ENCODE peak calls at places on chromosomes 12 and 14, in ten cellular contexts. H is progenitor cell of endocrine pancreas, D is fibroblast of pulmonary artery, P is epithelial cell of esophagus, Z is endodermal cell, B is BJ, C is dorsolateral prefrontal cortex, X is coronary artery, Q is gastrocnemius medialis, S is left ventricle myocardium inferior. W is an unnamed sample.

GRCh38 chr12:29797565-29798360 is 14.0 kb upstream of the TMTC1 start:
- DNase-seq in C (no peak), Z (no peak), X (no peak), S (no peak), P (no peak), B (no peak), Q (no peak), D (no peak), H (no peak), W (no peak)

GRCh38 chr12:131121705-131122405 is 168.1 kb downstream of the ADGRD1 start:
- DNase-seq in C (no peak), H (no peak), X (peak), P (no peak), D (no peak), B (no peak), S (no peak), Z (peak), Q (peak), W (no peak)

GRCh38 chr12:2064078-2064507 is 11.3 kb downstream of the CACNA1C start:
- DNase-seq in X (no peak), C (no peak), D (peak), Z (no peak), H (no peak), Q (no peak), P (no peak), S (no peak), B (no peak), W (no peak)

GRCh38 chr14:85344847-85345591 is 184.9 kb upstream of the FLRT2 start:
- DNase-seq in S (no peak), X (no peak), B (no peak), Z (no peak), C (no peak), H (no peak), Q (no peak), D (no peak), P (no peak), W (no peak)

GRCh38 chr14:95541932-95542554 is 7.2 kb downstream of the GLRX5 start:
- DNase-seq in P (no peak), C (no peak), B (no peak), Q (no peak), S (no peak), H (no peak), D (no peak), X (no peak), Z (peak), W (no peak)

GRCh38 chr12:108135627-108136026 is 6.5 kb downstream of the WSCD2 start:
- DNase-seq in Q (no peak), C (no peak), X (no peak), S (no peak), D (no peak), P (no peak), B (no peak), H (no peak), Z (no peak), W (no peak)

GRCh38 chr12:120290541-120291312 is 976 bp downstream of the RNU4-2 start:
- DNase-seq in Q (no peak), S (no peak), D (no peak), H (no peak), Z (peak), X (no peak), B (no peak), P (peak), C (no peak), W (no peak)

GRCh38 chr12:58919271-58920101 is 818 bp downstream of the LRIG3 start:
- DNase-seq in D (peak), X (peak), S (no peak), Q (peak), H (no peak), C (no peak), Z (peak), B (no peak), P (peak), W (peak)

GRCh38 chr12:30896461-30896860 is 30.1 kb upstream of the TSPAN11 start:
- DNase-seq in S (no peak), Z (no peak), B (no peak), P (no peak), D (no peak), Q (no peak), H (no peak), X (no peak), C (no peak), W (no peak)

GRCh38 chr12:124655317-124656213 is 88.2 kb upstream of the NCOR2 start:
- DNase-seq in S (peak), Z (peak), C (peak), P (no peak), H (no peak), B (peak), D (peak), X (peak), Q (peak), W (no peak)

GRCh38 chr12:93956551-93956950 is 191.8 kb upstream of the PLXNC1 start:
- DNase-seq in B (no peak), S (no peak), D (no peak), Q (no peak), Z (no peak), C (no peak), H (no peak), P (no peak), X (no peak), W (no peak)

GRCh38 chr14:37650356-37651037 is 55.1 kb downstream of the TTC6 start:
- DNase-seq in X (no peak), C (no peak), D (no peak), P (peak), H (no peak), S (no peak), Z (no peak), Q (no peak), B (no peak), W (no peak)

GRCh38 chr12:34607520-34608195 is 585.4 kb downstream of the ALG10 start:
- DNase-seq in S (no peak), C (no peak), Q (no peak), D (no peak), Z (no peak), X (peak), B (no peak), H (no peak), P (no peak), W (no peak)

GRCh38 chr14:97074860-97075259 is 277.7 kb downstream of the VRK1 start:
- DNase-seq in D (no peak), B (no peak), X (no peak), S (no peak), C (no peak), Z (no peak), P (no peak), H (no peak), Q (no peak), W (no peak)

GRCh38 chr14:91866061-91866460 is 1.3 kb downstream of the TC2N start:
- DNase-seq in Z (no peak), H (no peak), B (no peak), Q (no peak), S (no peak), X (no peak), P (no peak), D (no peak), C (no peak), W (no peak)

GRCh38 chr12:84058136-84058535 is 854.5 kb downstream of the SLC6A15 start:
- DNase-seq in X (no peak), B (no peak), D (no peak), P (no peak), Q (no peak), C (no peak), H (no peak), S (no peak), Z (no peak), W (no peak)

GRCh38 chr12:57340104-57340503 is 89.1 kb upstream of the STAC3 start:
- DNase-seq in X (no peak), Z (no peak), B (peak), D (peak), H (no peak), Q (peak), C (peak), P (no peak), S (peak), W (no peak)

GRCh38 chr14:84340938-84341337 is 1189.0 kb upstream of the FLRT2 start:
- DNase-seq in S (no peak), X (no peak), P (peak), B (no peak), D (peak), H (no peak), C (no peak), Q (no peak), Z (no peak), W (peak)

GRCh38 chr14:54782803-54783659 is 119.6 kb downstream of the GCH1 start:
- DNase-seq in X (peak), Z (peak), P (no peak), Q (no peak), B (no peak), S (no peak), D (no peak), C (no peak), H (no peak), W (no peak)

GRCh38 chr12:7460375-7461259 is 16.7 kb upstream of the CD163L1 start:
- DNase-seq in X (no peak), S (peak), H (peak), Z (peak), D (peak), Q (no peak), B (no peak), P (peak), C (peak), W (peak)

GRCh38 chr12:45989857-45990467 is 412 bp downstream of the SCAF11 start:
- DNase-seq in P (peak), H (no peak), Z (peak), X (peak), Q (no peak), S (peak), D (no peak), C (no peak), B (no peak), W (no peak)

GRCh38 chr14:19743256-19743655 is at the start of gene OR4Q3:
- DNase-seq in B (no peak), X (no peak), C (no peak), S (no peak), P (no peak), Q (no peak), D (no peak), H (no peak), Z (no peak), W (no peak)

GRCh38 chr14:33855672-33856071 is 95.2 kb downstream of the EGLN3 start:
- DNase-seq in Q (no peak), D (no peak), S (no peak), X (no peak), P (no peak), Z (no peak), H (no peak), B (no peak), C (no peak), W (no peak)

GRCh38 chr12:108730337-108731104 is 797 bp downstream of the CORO1C start:
- DNase-seq in B (no peak), S (peak), D (peak), C (peak), P (peak), Z (peak), H (peak), Q (peak), X (peak), W (peak)

GRCh38 chr12:26701604-26702215 is 131.3 kb downstream of the ITPR2 start:
- DNase-seq in C (no peak), P (peak), H (no peak), B (no peak), S (no peak), X (no peak), Q (no peak), Z (no peak), D (peak), W (no peak)

GRCh38 chr12:15928345-15928744 is 17.2 kb downstream of the DERA start:
- DNase-seq in Q (no peak), C (no peak), S (no peak), P (peak), D (peak), Z (no peak), X (no peak), H (no peak), B (peak), W (peak)

GRCh38 chr12:110533607-110534006 is 31.5 kb downstream of the RAD9B start:
- DNase-seq in B (no peak), C (no peak), H (no peak), Z (peak), Q (no peak), D (no peak), S (no peak), P (peak), X (no peak), W (no peak)

DNA sequence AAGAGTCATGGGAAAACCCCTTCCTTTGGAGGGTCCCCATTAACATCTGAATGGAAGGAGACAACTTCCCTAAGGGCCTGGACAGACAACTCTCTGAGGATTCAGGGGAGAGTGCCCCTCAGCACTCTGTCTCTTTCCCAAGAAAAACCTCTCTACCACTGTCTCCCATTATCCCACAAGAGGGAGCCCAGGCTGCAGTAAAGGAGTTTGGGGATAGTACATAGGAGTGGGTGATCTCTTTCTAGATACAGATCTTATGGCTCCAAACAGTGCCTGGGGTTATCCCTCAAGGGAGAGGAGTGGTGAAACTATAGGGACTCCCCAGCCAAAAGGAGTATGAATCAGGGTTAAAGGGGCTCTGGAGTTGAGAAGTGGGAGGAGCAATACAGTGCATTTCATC is 6.1 kb downstream of the WNT10B start:
- DNase-seq in Z (peak), B (no peak), S (no peak), X (no peak), H (no peak), Q (no peak), C (no peak), P (no peak), D (no peak), W (no peak)
- TF ChIP-seq CTCF in Z (peak), B (peak), S (peak), X (no peak), H (no peak), Q (no peak), C (peak), P (peak), D (peak), W (peak)

GRCh38 chr14:64040044-64040443 is 187.2 kb downstream of the SYNE2 start:
- DNase-seq in Q (no peak), H (no peak), C (no peak), S (no peak), D (peak), X (no peak), B (no peak), Z (no peak), P (peak), W (no peak)
- TF ChIP-seq CTCF in Q (no peak), H (no peak), C (no peak), S (peak), D (peak), X (no peak), B (peak), Z (peak), P (peak), W (peak)

GRCh38 chr12:47901285-47902093 is 3.3 kb downstream of the VDR start:
- DNase-seq in H (no peak), S (no peak), D (no peak), C (no peak), X (no peak), Q (no peak), Z (peak), B (no peak), P (no peak), W (no peak)
- TF ChIP-seq CTCF in H (no peak), S (no peak), D (no peak), C (no peak), X (no peak), Q (no peak), Z (no peak), B (no peak), P (no peak), W (no peak)

GRCh38 chr12:132133952-132134652 is 10.0 kb downstream of the DDX51 start:
- DNase-seq in B (no peak), Q (no peak), Z (peak), X (no peak), P (no peak), S (no peak), D (no peak), H (no peak), C (no peak), W (no peak)
- TF ChIP-seq CTCF in B (no peak), Q (no peak), Z (peak), X (no peak), P (no peak), S (no peak), D (no peak), H (peak), C (no peak), W (no peak)

DNA sequence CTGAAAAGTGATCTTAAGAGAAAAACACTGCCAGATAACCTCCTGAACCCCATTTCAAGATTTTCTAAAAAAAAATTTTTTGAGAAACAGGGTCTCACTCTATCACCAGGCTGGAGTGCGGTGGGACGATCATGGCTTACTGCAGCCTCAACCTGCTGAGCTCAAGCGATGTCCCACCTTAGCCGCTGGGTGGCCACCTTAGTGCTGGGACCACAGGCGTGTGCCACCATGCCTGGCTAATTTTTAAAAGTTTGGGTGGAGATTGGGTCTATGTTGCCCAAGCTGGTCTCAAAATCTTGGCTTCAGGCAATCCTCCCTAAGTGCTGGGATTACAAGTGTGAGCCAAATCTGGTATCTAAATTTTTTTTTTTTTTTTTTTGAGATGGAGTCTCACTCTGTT is 3.4 kb downstream of the PNMA1 start:
- DNase-seq in B (no peak), Z (peak), H (no peak), X (no peak), Q (no peak), C (no peak), D (no peak), P (no peak), S (no peak), W (no peak)
- TF ChIP-seq CTCF in B (no peak), Z (peak), H (peak), X (no peak), Q (no peak), C (no peak), D (no peak), P (no peak), S (no peak), W (no peak)

GRCh38 chr12:115451151-115451784 is 767.3 kb upstream of the TBX3 start:
- DNase-seq in C (no peak), H (no peak), B (no peak), X (no peak), Q (no peak), Z (peak), D (no peak), S (no peak), P (no peak), W (no peak)

GRCh38 chr12:115450017-115450416 is 766.0 kb upstream of the TBX3 start:
- DNase-seq in S (no peak), Q (no peak), D (no peak), P (no peak), C (no peak), H (no peak), B (no peak), X (no peak), Z (peak), W (no peak)

GRCh38 chr12:115450710-115451109 is 766.7 kb upstream of the TBX3 start:
- DNase-seq in P (no peak), B (no peak), S (no peak), Q (no peak), D (no peak), Z (no peak), X (no peak), H (no peak), C (no peak), W (no peak)

GRCh38 chr12:115452751-115453281 is 768.8 kb upstream of the TBX3 start:
- DNase-seq in Z (peak), S (no peak), H (peak), X (no peak), C (no peak), D (no peak), Q (no peak), P (no peak), B (no peak), W (no peak)

GRCh38 chr12:115451785-115452736 is 768.1 kb upstream of the TBX3 start:
- DNase-seq in X (no peak), Q (no peak), H (peak), P (peak), C (peak), D (peak), Z (peak), S (peak), B (no peak), W (no peak)
- TF ChIP-seq CTCF in X (no peak), Q (no peak), H (no peak), P (no peak), C (no peak), D (no peak), Z (no peak), S (no peak), B (no peak), W (no peak)

DNA sequence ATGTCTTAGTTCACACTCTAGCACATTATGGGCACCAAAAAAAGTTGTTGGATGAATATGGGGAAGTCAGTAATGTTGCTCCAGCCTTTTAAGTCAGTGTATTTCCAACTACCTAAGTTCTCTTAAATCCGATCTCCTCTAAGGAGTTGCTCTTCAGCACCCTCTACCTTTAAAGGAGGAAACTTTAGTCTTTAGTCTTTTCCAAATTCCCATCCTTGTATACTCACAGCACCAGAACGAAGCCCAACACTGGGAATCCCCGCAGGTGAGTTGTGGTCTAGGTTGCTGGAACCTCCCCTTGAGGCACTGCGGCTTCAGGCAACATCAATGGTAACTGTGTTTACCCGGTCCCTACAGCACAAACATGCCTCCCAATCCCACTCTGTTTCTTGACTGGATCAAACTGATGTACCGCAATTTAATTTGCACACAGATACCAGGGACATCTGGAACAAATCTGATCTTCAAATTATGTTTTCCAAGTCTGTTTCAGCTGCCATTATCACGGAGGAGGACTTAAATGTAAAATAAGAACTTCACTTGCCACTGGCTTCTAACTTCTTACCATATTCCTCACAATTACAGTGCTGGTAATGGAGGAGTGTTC is 179.0 kb downstream of the FOXN3 start:
- DNase-seq in D (peak), Z (peak), P (peak), H (no peak), S (no peak), Q (no peak), C (no peak), X (no peak), B (no peak), W (no peak)
- TF ChIP-seq CTCF in D (peak), Z (peak), P (peak), H (peak), S (peak), Q (peak), C (peak), X (peak), B (peak), W (peak)

GRCh38 chr12:12655061-12655460 is 40.9 kb downstream of the GPR19 start:
- DNase-seq in X (no peak), Q (no peak), S (no peak), Z (no peak), C (no peak), D (no peak), H (no peak), B (no peak), P (no peak), W (no peak)
- TF ChIP-seq CTCF in X (no peak), Q (no peak), S (no peak), Z (no peak), C (no peak), D (no peak), H (no peak), B (no peak), P (no peak), W (no peak)